ENCODE peak calls at places on chromosomes 13 and 19, in six cellular contexts. S is stomach, O is upper lobe of left lung, H is SK-N-SH, M is transverse colon, A is esophagus muscularis mucosa. N is an unnamed sample.

GRCh38 chr19:8363803-8364771 is at the start of gene ANGPTL4:
- DNase-seq in S (peak), O (peak), M (peak), H (peak), A (peak), N (peak)

GRCh38 chr19:38900816-38901215 is 1.0 kb downstream of the NFKBIB start:
- DNase-seq in M (no peak), A (no peak), H (no peak), O (no peak), S (no peak), N (no peak)

GRCh38 chr13:35810286-35810685 is 320.9 kb downstream of the DCLK1 start:
- DNase-seq in S (no peak), M (no peak), A (no peak), O (no peak), H (peak), N (no peak)

GRCh38 chr19:38068851-38069250 is 155.2 kb downstream of the DPF1 start:
- DNase-seq in S (no peak), M (no peak), H (no peak), O (no peak), A (no peak), N (no peak)

GRCh38 chr13:110676511-110677204 is 29.3 kb downstream of the CARS2 start:
- DNase-seq in S (no peak), M (peak), H (no peak), O (peak), A (no peak), N (no peak)

GRCh38 chr13:40388617-40389016 is 277.8 kb downstream of the FOXO1 start:
- DNase-seq in H (no peak), M (peak), S (peak), O (peak), A (peak), N (no peak)

GRCh38 chr19:8610041-8610927 is at the start of gene ADAMTS10:
- DNase-seq in H (peak), S (no peak), O (peak), A (no peak), M (peak), N (no peak)

GRCh38 chr13:46552888-46553520 is at the start of gene LRCH1:
- DNase-seq in H (peak), M (peak), A (peak), O (peak), S (peak), N (peak)

GRCh38 chr13:51396352-51396751 is 56.5 kb downstream of the INTS6 start:
- DNase-seq in S (no peak), M (no peak), H (no peak), O (no peak), A (no peak), N (no peak)

GRCh38 chr13:66074018-66074615 is 1156.0 kb downstream of the PCDH9 start:
- DNase-seq in M (no peak), S (no peak), H (no peak), A (no peak), O (no peak), N (no peak)

GRCh38 chr13:112722433-112723250 is 32.8 kb downstream of the ATP11A start:
- DNase-seq in O (no peak), H (no peak), M (no peak), A (no peak), S (peak), N (peak)

GRCh38 chr13:100398360-100398759 is 190.2 kb downstream of the GGACT start:
- DNase-seq in O (no peak), S (no peak), H (no peak), A (no peak), M (no peak), N (no peak)

GRCh38 chr13:110471833-110472162 is 89.7 kb downstream of the RAB20 start:
- DNase-seq in O (no peak), H (no peak), A (no peak), M (peak), S (peak), N (no peak)

GRCh38 chr13:57996717-57997116 is 365.2 kb downstream of the PCDH17 start:
- DNase-seq in A (no peak), M (no peak), S (no peak), H (no peak), O (no peak), N (no peak)

GRCh38 chr19:18735324-18735723 is 51.8 kb downstream of the CRTC1 start:
- DNase-seq in M (no peak), A (no peak), S (no peak), H (no peak), O (no peak), N (no peak)

GRCh38 chr19:32289566-32290210 is 55.7 kb upstream of the ZNF507 start:
- DNase-seq in A (peak), S (no peak), M (no peak), O (no peak), H (no peak), N (no peak)

GRCh38 chr13:19984430-19985218 is 26.1 kb downstream of the ZMYM2 start:
- DNase-seq in A (no peak), M (no peak), H (peak), O (no peak), S (no peak), N (no peak)

GRCh38 chr13:113110852-113111315 is 5.3 kb downstream of the F7 start:
- DNase-seq in S (no peak), A (no peak), O (no peak), H (peak), M (peak), N (peak)

GRCh38 chr19:50432658-50433057 is at the start of gene MYBPC2:
- DNase-seq in A (no peak), H (no peak), S (peak), M (peak), O (no peak), N (no peak)

GRCh38 chr13:42907745-42908144 is 84.3 kb downstream of the EPSTI1 start:
- DNase-seq in H (no peak), O (no peak), M (no peak), A (no peak), S (no peak), N (no peak)

GRCh38 chr13:24747248-24748151 is 16.5 kb upstream of the RNF17 start:
- DNase-seq in S (no peak), A (no peak), H (no peak), M (peak), O (peak), N (no peak)

GRCh38 chr19:6739390-6739883 is at the start of gene TRIP10:
- DNase-seq in A (peak), H (peak), M (peak), O (peak), S (peak), N (peak)

GRCh38 chr19:23787106-23787505 is 28.4 kb upstream of the ZNF681 start:
- DNase-seq in O (no peak), A (no peak), S (no peak), H (no peak), M (peak), N (no peak)

GRCh38 chr13:76329004-76329403 is 557.2 kb downstream of the KCTD12 start:
- DNase-seq in O (no peak), H (no peak), S (no peak), M (no peak), A (no peak), N (no peak)

GRCh38 chr13:51549593-51549992 is 34.7 kb upstream of the WDFY2 start:
- DNase-seq in H (no peak), S (no peak), A (no peak), M (no peak), O (no peak), N (no peak)

GRCh38 chr19:32202244-32202643 is 143.2 kb upstream of the ZNF507 start:
- DNase-seq in A (peak), M (no peak), S (no peak), O (peak), H (no peak), N (no peak)

GRCh38 chr13:93794197-93794885 is 567.7 kb downstream of the GPC6 start:
- DNase-seq in S (no peak), O (no peak), H (no peak), A (no peak), M (no peak), N (no peak)

GRCh38 chr19:6103217-6103644 is 7.1 kb downstream of the RFX2 start:
- DNase-seq in O (no peak), S (peak), M (peak), H (no peak), A (peak), N (no peak)

GRCh38 chr19:1013218-1013617 is 7.7 kb downstream of the TMEM259 start:
- DNase-seq in H (no peak), A (no peak), M (no peak), O (peak), S (no peak), N (no peak)

GRCh38 chr19:15812059-15812722 is 3.3 kb downstream of the OR10H1 start:
- DNase-seq in O (no peak), A (no peak), S (peak), H (no peak), M (peak), N (no peak)

GRCh38 chr13:62033932-62034331 is 618.3 kb upstream of the PCDH20 start:
- DNase-seq in H (no peak), M (no peak), S (no peak), O (no peak), A (no peak), N (no peak)

GRCh38 chr19:32748948-32749347 is 29.4 kb downstream of the TDRD12 start:
- DNase-seq in M (no peak), A (no peak), H (no peak), S (no peak), O (no peak), N (no peak)

GRCh38 chr19:6033744-6034264 is 55.9 kb upstream of the RANBP3 start:
- DNase-seq in H (peak), S (no peak), O (no peak), M (no peak), A (no peak), N (no peak)

DNA sequence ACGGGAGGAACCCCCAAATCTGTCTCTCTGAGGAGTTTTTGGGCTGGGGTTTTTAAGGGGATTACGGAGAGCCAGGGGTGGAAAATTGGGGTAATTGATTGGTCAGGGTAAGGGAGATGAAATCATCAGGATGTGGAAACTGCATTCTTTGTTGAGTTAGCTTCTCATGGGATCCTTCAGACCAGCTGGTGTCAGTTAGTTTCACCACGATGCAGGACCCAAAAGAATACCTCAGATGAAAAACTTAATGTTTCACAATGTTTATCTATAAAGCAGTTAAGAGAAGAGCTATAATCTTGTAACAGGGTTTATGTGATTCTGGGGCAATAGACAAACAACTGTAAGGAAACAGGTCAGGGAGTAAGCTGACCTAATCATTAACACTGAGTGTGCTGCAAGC is 230.8 kb downstream of the POU4F1 start:
- DNase-seq in A (no peak), H (no peak), S (no peak), M (no peak), O (no peak), N (no peak)
- TF ChIP-seq EP300 in A (no peak), H (no peak), S (no peak), M (no peak), O (no peak), N (no peak)

DNA sequence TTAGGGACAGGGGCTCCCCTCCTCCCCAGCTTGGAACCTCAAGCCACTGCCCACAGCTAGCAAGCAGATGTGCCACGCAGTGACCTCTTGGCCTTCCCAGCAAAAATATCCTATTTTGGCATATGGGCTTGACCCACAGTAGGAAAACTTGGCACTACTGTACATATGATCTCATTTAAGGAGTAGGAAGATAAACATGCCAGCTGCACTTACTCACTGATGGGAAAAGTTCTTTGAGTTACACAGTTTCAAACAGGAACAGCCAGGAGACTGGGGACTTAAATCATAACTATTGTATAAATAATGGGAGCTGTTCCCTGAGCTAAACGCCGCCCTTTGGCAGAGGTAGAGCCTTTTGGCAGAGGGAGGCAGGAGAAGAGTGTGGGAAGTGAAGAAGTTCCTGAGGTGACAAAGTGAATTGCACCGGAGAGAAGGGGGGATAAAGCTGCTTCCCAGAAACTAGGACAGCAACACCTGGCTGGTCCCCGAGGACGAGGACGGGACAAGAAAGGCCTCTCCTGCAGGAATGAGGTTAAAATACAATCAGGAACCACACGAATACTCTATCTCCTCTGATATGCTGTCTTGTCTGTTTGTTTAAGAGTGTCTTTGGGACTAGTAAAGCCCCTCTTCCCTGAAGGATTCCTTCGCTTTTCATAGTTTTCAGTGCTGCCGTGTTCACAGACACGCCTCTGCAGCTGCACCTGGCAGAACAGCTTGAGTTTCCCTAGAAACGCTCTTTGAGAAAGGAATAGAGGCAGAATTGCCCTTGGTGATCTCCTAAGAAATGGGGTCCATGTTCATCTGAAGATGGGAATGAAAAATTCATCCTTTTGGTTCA is 5.9 kb downstream of the SACS start:
- DNase-seq in M (peak), A (peak), S (peak), O (no peak), H (no peak), N (no peak)
- TF ChIP-seq POLR2AphosphoS5 in M (peak), A (peak), S (peak), O (no peak), H (peak), N (no peak)

DNA sequence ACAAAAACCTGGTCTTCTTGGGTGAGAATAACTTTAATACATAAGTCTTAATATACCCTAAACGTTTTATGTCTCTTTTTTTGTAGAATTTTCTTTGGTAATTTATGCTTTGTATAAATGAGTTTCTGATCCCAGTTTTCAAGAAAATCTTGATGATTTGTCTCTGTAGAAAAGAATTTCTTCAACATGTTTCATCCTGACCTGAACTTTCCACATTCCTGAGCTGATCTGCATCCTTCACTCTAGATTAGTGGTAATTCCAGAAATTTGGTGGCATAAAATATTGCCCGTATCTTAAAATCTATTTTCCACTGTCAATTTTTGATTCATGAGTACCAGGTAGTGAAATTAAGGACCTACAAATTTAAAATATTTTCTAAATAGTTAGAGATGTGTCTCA is 16.3 kb downstream of the ZNF714 start:
- DNase-seq in H (no peak), S (no peak), A (no peak), O (no peak), M (no peak), N (no peak)
- H3K27ac ChIP-seq in H (no peak), S (no peak), A (no peak), O (no peak), M (no peak), N (no peak)

DNA sequence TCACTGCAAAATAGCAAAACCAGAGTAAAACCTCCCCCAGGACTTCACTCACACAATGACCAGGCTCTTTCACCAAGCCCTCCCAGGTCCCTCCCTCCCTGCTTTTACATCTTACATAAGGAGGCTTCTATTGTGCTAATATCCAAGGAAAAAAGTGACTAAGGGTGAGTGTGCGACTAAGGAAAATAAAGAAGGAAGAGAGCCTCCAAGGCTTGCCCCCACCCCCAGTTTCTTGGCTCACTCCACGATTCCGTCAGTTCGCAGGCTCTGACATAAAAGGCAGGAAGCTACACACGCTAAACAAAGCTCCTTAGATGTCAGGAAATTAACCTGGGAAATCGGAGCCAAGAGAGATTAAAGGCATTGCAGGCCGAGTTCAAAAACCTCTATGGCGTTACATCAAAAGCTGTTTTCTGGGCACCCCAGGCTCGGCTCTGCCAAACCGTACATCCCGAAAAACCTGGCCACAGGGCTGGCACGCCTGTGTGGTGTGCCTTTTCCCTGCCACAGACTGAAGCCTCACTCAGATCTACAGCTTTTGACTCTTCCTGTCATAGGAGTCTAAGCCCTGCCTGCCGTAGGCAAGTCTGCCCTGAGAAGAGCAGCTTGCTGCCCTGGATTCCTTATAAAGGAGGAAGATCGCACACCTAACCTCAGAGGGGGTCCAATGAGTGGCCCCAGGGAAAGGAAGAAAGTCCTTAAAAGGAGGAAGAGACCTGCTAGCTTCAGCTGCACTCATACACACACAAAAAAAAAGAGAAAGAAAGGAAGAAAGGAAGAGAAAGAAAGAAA is 67.0 kb upstream of the SERP2 start:
- DNase-seq in A (no peak), S (peak), O (peak), M (peak), H (no peak), N (no peak)
- TF ChIP-seq EP300 in A (peak), S (peak), O (peak), M (peak), H (peak), N (peak)

GRCh38 chr13:101417043-101417406 is 717 bp upstream of the NALCN start:
- DNase-seq in H (peak), A (peak), S (no peak), O (no peak), M (no peak), N (no peak)
- TF ChIP-seq POLR2AphosphoS5 in H (no peak), A (no peak), S (no peak), O (no peak), M (no peak), N (no peak)

GRCh38 chr19:21314676-21315075 is 14.5 kb downstream of the ZNF708 start:
- DNase-seq in S (no peak), H (peak), A (no peak), M (no peak), O (no peak), N (no peak)

DNA sequence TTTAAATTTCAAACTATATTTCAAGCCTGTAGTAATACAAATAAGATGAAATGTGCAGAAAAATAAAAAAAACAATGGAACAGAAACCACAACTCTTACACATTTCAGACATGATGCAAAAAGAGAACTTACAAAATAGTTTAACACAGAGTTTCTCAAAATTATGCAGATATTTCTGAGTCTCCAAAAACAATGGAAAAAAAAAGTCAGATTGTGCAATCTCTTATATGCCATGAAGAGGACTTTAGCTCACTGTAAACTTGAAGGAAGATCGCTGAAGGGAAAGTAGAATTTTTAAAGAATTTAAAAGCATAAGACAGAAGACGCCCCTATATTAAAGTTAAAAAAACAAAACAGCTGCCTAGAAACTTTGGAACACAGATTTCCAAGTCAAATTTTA is 20.4 kb downstream of the ZNF708 start:
- DNase-seq in O (no peak), S (no peak), M (no peak), A (no peak), H (no peak), N (no peak)
- H3K27ac ChIP-seq in O (no peak), S (no peak), M (no peak), A (no peak), H (no peak), N (no peak)

GRCh38 chr19:29687244-29687896 is 22.1 kb downstream of the PLEKHF1 start:
- DNase-seq in M (no peak), A (no peak), O (no peak), S (no peak), H (no peak), N (no peak)
- TF ChIP-seq EP300 in M (no peak), A (no peak), O (no peak), S (no peak), H (no peak), N (no peak)

GRCh38 chr13:101492251-101492910 is 39.9 kb downstream of the ITGBL1 start:
- DNase-seq in H (no peak), M (no peak), S (no peak), O (no peak), A (no peak), N (no peak)
- TF ChIP-seq POLR2AphosphoS5 in H (no peak), M (no peak), S (no peak), O (no peak), A (no peak), N (no peak)

GRCh38 chr19:54667217-54667616 is 4.4 kb downstream of the LILRB4 start:
- DNase-seq in O (no peak), H (no peak), S (no peak), M (no peak), A (peak), N (no peak)

GRCh38 chr19:54673222-54673621 is 10.4 kb downstream of the LILRB4 start:
- DNase-seq in A (no peak), O (no peak), M (no peak), S (no peak), H (no peak), N (no peak)

GRCh38 chr19:54665530-54665929 is 2.7 kb downstream of the LILRB4 start:
- DNase-seq in M (no peak), O (no peak), A (peak), H (no peak), S (no peak), N (no peak)

GRCh38 chr19:54670576-54671347 is 8.0 kb downstream of the LILRB4 start:
- DNase-seq in A (peak), M (no peak), O (no peak), H (no peak), S (no peak), N (no peak)

GRCh38 chr19:54668353-54668752 is 5.6 kb downstream of the LILRB4 start:
- DNase-seq in A (no peak), H (no peak), M (no peak), O (no peak), S (no peak), N (no peak)
- H3K27ac ChIP-seq in A (no peak), H (no peak), M (no peak), O (no peak), S (no peak), N (no peak)

GRCh38 chr13:81051873-81052272 is 710.9 kb upstream of the SPRY2 start:
- DNase-seq in M (no peak), H (peak), S (no peak), A (no peak), O (no peak), N (no peak)

GRCh38 chr13:81048026-81048461 is 707.1 kb upstream of the SPRY2 start:
- DNase-seq in O (no peak), H (no peak), S (no peak), A (no peak), M (no peak), N (no peak)
- TF ChIP-seq EP300 in O (no peak), H (no peak), S (no peak), A (no peak), M (no peak), N (no peak)